ENCODE peak calls at places on chromosomes 16 and 17, in six cellular contexts. V is heart left ventricle, U is fibroblast of pulmonary artery, H is spleen, L is right lobe of liver, K is cardiac muscle cell. X is an unnamed sample.

GRCh38 chr16:69169607-69170352 is 17.2 kb upstream of the SNTB2 start:
- DNase-seq in V (no peak), U (no peak), H (no peak), L (no peak), K (no peak), X (no peak)

GRCh38 chr16:85798901-85799496 is 345 bp downstream of the EMC8 start:
- DNase-seq in V (no peak), U (peak), H (peak), L (peak), K (no peak), X (no peak)

GRCh38 chr16:4801051-4801961 is 1.1 kb downstream of the ROGDI start:
- DNase-seq in V (peak), U (no peak), H (peak), L (no peak), K (peak), X (no peak)

GRCh38 chr17:66415366-66416206 is 113.2 kb downstream of the PRKCA start:
- DNase-seq in V (no peak), U (no peak), H (no peak), L (no peak), K (no peak), X (no peak)

GRCh38 chr17:61307905-61308886 is 91.4 kb upstream of the TBX2 start:
- DNase-seq in V (no peak), U (peak), H (no peak), L (no peak), K (no peak), X (no peak)

GRCh38 chr17:13562271-13562800 is 39.4 kb downstream of the HS3ST3A1 start:
- DNase-seq in V (no peak), U (peak), H (no peak), L (no peak), K (no peak), X (no peak)

GRCh38 chr17:81093576-81094223 is 58.7 kb downstream of the BAIAP2 start:
- DNase-seq in V (no peak), U (no peak), H (no peak), L (no peak), K (no peak), X (no peak)

GRCh38 chr16:70770968-70771552 is 29.9 kb downstream of the VAC14 start:
- DNase-seq in V (peak), U (peak), H (no peak), L (peak), K (peak), X (peak)

GRCh38 chr17:752620-753219 is 656 bp upstream of the GEMIN4 start:
- DNase-seq in V (peak), U (peak), H (peak), L (peak), K (no peak), X (no peak)

GRCh38 chr17:38738686-38739085 is 8.5 kb downstream of the CISD3 start:
- DNase-seq in V (no peak), U (no peak), H (no peak), L (no peak), K (no peak), X (no peak)

GRCh38 chr16:30748634-30749445 is 615 bp downstream of the PHKG2 start:
- DNase-seq in V (no peak), U (peak), H (peak), L (peak), K (peak), X (no peak)

GRCh38 chr17:28575126-28575795 is 1.4 kb downstream of the ALDOC start:
- DNase-seq in V (peak), U (no peak), H (no peak), L (no peak), K (no peak), X (peak)
- TF ChIP-seq CTCF in V (no peak), U (no peak), H (no peak), L (no peak), K (no peak), X (no peak)

GRCh38 chr17:29617125-29617480 is 5.6 kb downstream of the CORO6 start:
- DNase-seq in V (no peak), U (peak), H (peak), L (peak), K (peak), X (no peak)
- TF ChIP-seq CTCF in V (no peak), U (peak), H (peak), L (peak), K (peak), X (peak)

GRCh38 chr16:8611122-8611521 is 10.4 kb upstream of the METTL22 start:
- DNase-seq in V (no peak), U (no peak), H (no peak), L (no peak), K (no peak), X (no peak)
- TF ChIP-seq CTCF in V (no peak), U (no peak), H (no peak), L (no peak), K (no peak), X (no peak)

DNA sequence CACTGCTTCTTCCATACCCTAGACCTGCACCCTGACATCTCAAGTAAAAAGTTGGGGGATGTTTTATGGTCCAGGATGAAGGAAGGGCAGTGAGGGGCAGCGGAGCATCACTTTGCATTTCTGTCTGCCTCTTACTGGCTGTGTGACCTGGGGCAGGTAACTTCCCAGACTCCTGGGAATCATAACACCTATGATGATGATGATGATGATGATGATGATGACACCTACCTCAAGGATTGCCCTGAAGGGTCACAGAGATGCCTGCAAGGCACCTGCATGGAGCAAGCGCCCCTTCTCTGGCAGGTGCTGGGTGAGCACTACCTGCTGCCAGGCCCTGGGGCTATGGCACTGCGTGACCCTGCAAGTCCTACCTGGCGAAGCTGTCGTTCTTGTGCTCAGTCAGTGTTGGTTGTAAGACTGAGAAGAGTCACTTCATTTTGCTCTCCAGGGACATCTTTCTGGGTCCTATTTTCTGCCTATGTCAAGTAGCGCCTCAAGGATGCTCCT is 46.2 kb upstream of the STH start:
- DNase-seq in V (no peak), U (no peak), H (no peak), L (no peak), K (no peak), X (peak)
- TF ChIP-seq CTCF in V (no peak), U (no peak), H (no peak), L (no peak), K (no peak), X (no peak)

GRCh38 chr16:1825381-1825863 is 1.2 kb downstream of the HAGH start:
- DNase-seq in V (no peak), U (no peak), H (no peak), L (peak), K (no peak), X (peak)

GRCh38 chr16:1823821-1824220 is 2.8 kb downstream of the HAGH start:
- DNase-seq in V (no peak), U (peak), H (no peak), L (peak), K (peak), X (peak)

GRCh38 chr16:1825864-1826690 is 548 bp downstream of the HAGH start:
- DNase-seq in V (no peak), U (peak), H (peak), L (peak), K (peak), X (peak)

GRCh38 chr16:1828645-1829410 is 1.8 kb downstream of the FAHD1 start:
- DNase-seq in V (no peak), U (no peak), H (no peak), L (no peak), K (no peak), X (peak)

DNA sequence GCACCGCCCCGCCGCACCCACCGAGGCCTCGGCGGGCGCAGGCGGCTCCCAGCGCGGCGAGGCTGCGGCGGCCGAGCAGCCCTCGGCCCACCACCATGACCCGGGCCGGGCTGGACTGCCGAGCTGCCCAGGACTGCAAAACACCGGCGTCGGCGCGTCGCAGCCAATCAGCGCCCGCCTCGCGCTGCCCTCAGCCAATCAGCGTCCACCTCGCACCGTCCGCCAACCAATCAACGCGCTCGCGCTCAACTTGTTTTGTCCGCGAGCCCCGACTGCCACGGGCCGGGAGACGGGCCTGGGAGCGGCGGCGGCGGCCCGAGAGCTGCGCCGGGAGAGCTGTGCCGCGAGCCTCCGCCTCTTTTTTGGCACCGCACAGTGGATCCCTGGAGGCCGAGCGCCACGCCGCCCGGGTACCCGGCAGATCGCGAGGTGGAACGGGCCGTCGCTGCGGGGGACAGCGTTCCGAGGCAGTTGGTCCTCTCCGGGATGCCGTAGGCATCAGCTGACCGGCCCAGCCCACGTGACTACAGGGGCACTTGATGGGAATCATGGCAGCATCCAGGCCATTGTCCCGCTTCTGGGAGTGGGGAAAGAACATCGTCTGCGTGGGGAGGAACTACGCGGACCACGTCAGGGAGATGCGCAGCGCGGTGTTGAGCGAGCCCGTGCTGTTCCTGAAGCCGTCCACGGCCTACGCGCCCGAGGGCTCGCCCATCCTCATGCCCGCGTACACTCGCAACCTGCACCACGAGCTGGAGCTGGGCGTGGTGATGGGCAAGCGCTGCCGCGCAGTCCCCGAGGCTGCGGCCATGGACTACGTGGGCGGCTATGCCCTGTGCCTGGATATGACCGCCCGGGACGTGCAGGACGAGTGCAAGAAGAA is at the start of the genes FAHD1 and HAGH:
- DNase-seq in V (peak), U (peak), H (peak), L (peak), K (peak), X (peak)
- TF ChIP-seq CTCF in V (no peak), U (no peak), H (no peak), L (no peak), K (no peak), X (no peak)

GRCh38 chr16:50373345-50373701 is 4.5 kb upstream of the BRD7 start:
- DNase-seq in V (no peak), U (no peak), H (no peak), L (no peak), K (no peak), X (no peak)

GRCh38 chr16:50373780-50374179 is 5.0 kb upstream of the BRD7 start:
- DNase-seq in V (no peak), U (no peak), H (no peak), L (no peak), K (no peak), X (no peak)

GRCh38 chr16:50371036-50371716 is 2.4 kb upstream of the BRD7 start:
- DNase-seq in V (no peak), U (no peak), H (no peak), L (no peak), K (no peak), X (no peak)

GRCh38 chr16:50372611-50373344 is 4.0 kb upstream of the BRD7 start:
- DNase-seq in V (peak), U (no peak), H (no peak), L (peak), K (peak), X (no peak)

DNA sequence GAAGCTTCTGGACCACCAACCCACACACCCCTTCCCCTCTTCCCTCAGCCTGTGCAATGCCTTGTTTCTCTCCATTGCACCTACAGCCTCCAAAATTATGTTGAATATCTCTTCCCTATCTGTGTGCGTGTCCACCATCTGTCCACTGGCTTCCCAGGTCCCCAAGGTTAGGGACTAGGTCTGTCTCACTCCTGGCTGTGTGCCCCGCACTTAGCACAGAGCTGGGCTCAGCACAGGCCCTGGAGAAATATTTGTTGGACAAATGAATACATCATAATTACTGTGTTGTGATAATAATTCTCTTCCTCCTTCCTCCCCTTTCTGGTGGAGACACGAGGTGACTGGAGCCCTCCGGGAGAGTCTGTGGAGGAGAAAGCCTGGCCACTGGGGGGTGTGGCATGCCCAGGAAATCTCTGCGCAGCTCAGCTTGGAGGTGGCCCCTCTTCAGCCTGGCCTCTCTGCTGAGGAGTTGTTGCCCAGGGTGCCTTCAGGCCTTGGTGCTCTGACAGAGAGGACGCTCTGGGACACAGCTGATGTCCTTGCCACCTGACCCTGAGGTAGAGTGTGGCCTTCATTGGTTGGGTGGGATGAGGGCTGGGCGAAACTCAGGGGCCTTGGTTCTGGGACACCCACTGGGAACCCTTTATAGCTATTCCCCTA is 3.3 kb upstream of the BRD7 start:
- DNase-seq in V (no peak), U (peak), H (no peak), L (no peak), K (peak), X (no peak)
- TF ChIP-seq CTCF in V (peak), U (peak), H (no peak), L (peak), K (peak), X (peak)

GRCh38 chr17:44191941-44192496 is 5.2 kb downstream of the TMUB2 start:
- DNase-seq in V (no peak), U (no peak), H (no peak), L (no peak), K (no peak), X (no peak)
- TF ChIP-seq CTCF in V (no peak), U (no peak), H (no peak), L (no peak), K (no peak), X (no peak)

X was measured in chondrocyte.